ENCODE peak calls at places on chromosomes 3 and 15, in nine cellular contexts. Z, R, V, T, U, P, B, O and X are unnamed samples.

GRCh38 chr15:92283813-92284212 is 109.9 kb upstream of the ST8SIA2 start:
- DNase-seq in Z (no peak), R (no peak), V (no peak), T (no peak), U (no peak), P (no peak), B (no peak), O (no peak), X (no peak)

GRCh38 chr15:60526127-60526616 is 47.2 kb upstream of the ICE2 start:
- DNase-seq in Z (no peak), R (no peak), V (no peak), T (no peak), U (no peak), P (peak), B (no peak), O (peak), X (no peak)

GRCh38 chr15:40702077-40702476 is 7.1 kb downstream of the RAD51 start:
- DNase-seq in Z (no peak), R (no peak), V (no peak), T (no peak), U (no peak), P (peak), B (peak), O (peak), X (no peak)

GRCh38 chr3:159443266-159443665 is 545.4 kb upstream of the IL12A start:
- DNase-seq in Z (no peak), R (no peak), V (no peak), T (no peak), U (no peak), P (peak), B (peak), O (no peak), X (no peak)

GRCh38 chr3:30131171-30131570 is 475.2 kb upstream of the TGFBR2 start:
- DNase-seq in Z (no peak), R (no peak), V (no peak), T (no peak), U (no peak), P (no peak), B (no peak), O (peak), X (no peak)

GRCh38 chr15:38002883-38003477 is 68.5 kb downstream of the TMCO5A start:
- DNase-seq in Z (no peak), R (peak), V (peak), T (no peak), U (peak), P (peak), B (peak), O (peak), X (peak)

GRCh38 chr15:44654858-44655257 is 8.6 kb downstream of the SPG11 start:
- DNase-seq in Z (no peak), R (no peak), V (no peak), T (no peak), U (no peak), P (peak), B (peak), O (no peak), X (no peak)

GRCh38 chr3:147049901-147050300 is 356.4 kb downstream of the ZIC4 start:
- DNase-seq in Z (no peak), R (no peak), V (no peak), T (no peak), U (no peak), P (peak), B (no peak), O (no peak), X (no peak)

GRCh38 chr3:52248165-52248541 is 2.6 kb downstream of the PPM1M start:
- DNase-seq in Z (no peak), R (no peak), V (no peak), T (no peak), U (no peak), P (no peak), B (no peak), O (no peak), X (no peak)

GRCh38 chr15:75107905-75108838 is 84.8 kb downstream of the PPCDC start:
- DNase-seq in Z (peak), R (no peak), V (no peak), T (peak), U (peak), P (peak), B (peak), O (peak), X (peak)

GRCh38 chr15:63401714-63402497 is 20.3 kb upstream of the CA12 start:
- DNase-seq in Z (no peak), R (no peak), V (no peak), T (no peak), U (no peak), P (no peak), B (no peak), O (no peak), X (no peak)

GRCh38 chr15:63402498-63403253 is 21.0 kb upstream of the CA12 start:
- DNase-seq in Z (no peak), R (no peak), V (no peak), T (peak), U (peak), P (peak), B (peak), O (peak), X (peak)

GRCh38 chr15:63405159-63405558 is 23.5 kb upstream of the CA12 start:
- DNase-seq in Z (no peak), R (no peak), V (no peak), T (no peak), U (no peak), P (no peak), B (no peak), O (no peak), X (no peak)

GRCh38 chr15:63401078-63401477 is 19.4 kb upstream of the CA12 start:
- DNase-seq in Z (no peak), R (no peak), V (no peak), T (no peak), U (no peak), P (no peak), B (no peak), O (no peak), X (no peak)

GRCh38 chr15:63403254-63403945 is 21.8 kb upstream of the CA12 start:
- DNase-seq in Z (no peak), R (no peak), V (no peak), T (no peak), U (no peak), P (no peak), B (no peak), O (peak), X (no peak)
- TF ChIP-seq CTCF in Z (no peak), R (no peak), V (no peak), T (no peak), U (peak), P (no peak), B (no peak), O (no peak), X (no peak)

GRCh38 chr3:124768812-124769211 is 38.6 kb downstream of the UMPS start:
- DNase-seq in Z (no peak), R (no peak), V (peak), T (peak), U (no peak), P (no peak), B (no peak), O (peak), X (peak)
- TF ChIP-seq CTCF in Z (no peak), R (no peak), V (no peak), T (peak), U (peak), P (peak), B (peak), O (peak), X (peak)

DNA sequence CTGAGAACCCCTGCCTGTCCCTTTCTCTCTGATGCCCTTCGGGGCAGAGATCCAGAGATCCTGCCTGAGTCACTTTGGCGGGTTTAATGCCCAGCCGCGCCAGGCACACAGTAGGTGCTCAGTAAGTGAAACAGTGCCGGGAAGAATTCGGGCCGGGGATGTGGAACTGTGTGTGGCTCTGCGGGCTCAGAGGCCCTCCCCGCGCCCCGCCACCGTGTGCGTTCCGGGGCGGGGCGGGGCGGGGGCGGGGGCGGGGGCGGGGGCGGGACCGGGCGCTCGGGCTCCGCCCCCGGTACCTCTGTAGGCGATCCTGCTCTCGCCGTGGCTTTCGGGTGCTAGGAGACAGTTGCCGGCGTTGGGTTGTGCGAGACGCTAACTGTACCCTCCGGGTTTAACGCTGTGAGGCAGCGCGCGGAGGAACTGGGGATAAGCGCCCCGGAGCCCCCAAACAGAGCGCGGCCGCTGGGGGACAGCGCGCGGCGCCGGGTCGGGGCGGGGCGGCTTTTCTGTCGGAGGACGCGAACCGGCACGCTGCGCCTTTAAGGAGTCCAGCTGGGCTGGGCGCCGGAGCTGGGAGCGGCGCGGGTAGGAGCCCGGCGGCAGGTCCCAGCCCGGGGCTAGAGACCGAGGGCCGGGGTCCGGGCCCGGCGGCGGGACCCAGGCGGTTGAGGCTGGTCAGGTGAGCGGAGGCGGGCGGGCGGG is at the start of gene ABHD6:
- DNase-seq in Z (peak), R (peak), V (peak), T (peak), U (peak), P (peak), B (peak), O (peak), X (peak)
- TF ChIP-seq CTCF in Z (no peak), R (peak), V (no peak), T (peak), U (no peak), P (no peak), B (peak), O (peak), X (peak)

GRCh38 chr3:4711680-4711992 is 218.5 kb downstream of the ITPR1 start:
- DNase-seq in Z (no peak), R (no peak), V (no peak), T (no peak), U (no peak), P (no peak), B (no peak), O (no peak), X (no peak)
- TF ChIP-seq CTCF in Z (peak), R (no peak), V (peak), T (peak), U (no peak), P (no peak), B (no peak), O (no peak), X (no peak)

GRCh38 chr3:46312996-46313395 is 40.9 kb upstream of the CCR2 start:
- DNase-seq in Z (no peak), R (no peak), V (no peak), T (no peak), U (no peak), P (peak), B (peak), O (peak), X (no peak)
- TF ChIP-seq CTCF in Z (no peak), R (no peak), V (no peak), T (no peak), U (no peak), P (no peak), B (no peak), O (no peak), X (no peak)

DNA sequence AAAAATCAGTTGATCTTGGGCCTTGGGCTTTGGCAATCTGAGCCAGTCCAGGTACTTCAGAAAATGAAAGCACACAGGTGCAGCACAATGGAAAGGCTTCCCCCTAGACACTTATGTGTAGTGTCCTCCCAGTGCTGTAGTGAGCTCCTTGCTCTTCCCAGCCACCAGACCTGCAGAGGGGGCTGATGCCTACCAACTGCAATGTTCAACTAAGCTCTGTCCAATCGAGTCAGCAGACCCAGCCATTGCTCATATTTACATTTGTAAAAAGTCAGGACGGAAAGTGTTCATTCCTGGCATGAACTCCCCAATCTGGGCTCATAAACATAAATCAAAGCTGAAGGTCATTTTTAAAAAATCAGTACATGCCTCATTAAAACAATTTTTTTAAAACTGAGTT is 73.0 kb downstream of the FOXP1 start:
- DNase-seq in Z (no peak), R (no peak), V (no peak), T (peak), U (peak), P (peak), B (peak), O (no peak), X (no peak)
- TF ChIP-seq CTCF in Z (no peak), R (no peak), V (no peak), T (peak), U (peak), P (peak), B (peak), O (no peak), X (no peak)